ENCODE peak calls at places on chromosomes 2 and 18, in four cellular contexts. N, X, C and Q are unnamed samples.

GRCh38 chr2:120378605-120379004 is 32.7 kb downstream of the INHBB start:
- DNase-seq in N (no peak), X (no peak), C (no peak), Q (no peak)

GRCh38 chr2:186445506-186445905 is 40.6 kb upstream of the ZC3H15 start:
- DNase-seq in N (no peak), X (no peak), C (no peak), Q (no peak)

GRCh38 chr2:241846406-241846805 is 12.3 kb downstream of the PDCD1 start:
- DNase-seq in N (no peak), X (no peak), C (no peak), Q (no peak)

GRCh38 chr2:45391866-45392265 is 219.2 kb downstream of the SRBD1 start:
- DNase-seq in N (no peak), X (no peak), C (peak; percentile 24), Q (no peak)

GRCh38 chr2:37768491-37768925 is 97.1 kb upstream of the CDC42EP3 start:
- DNase-seq in N (no peak), X (no peak), C (peak; percentile 91), Q (peak; percentile 92)

GRCh38 chr2:157572725-157573124 is 55.9 kb downstream of the ACVR1C start:
- DNase-seq in N (no peak), X (no peak), C (no peak), Q (peak; percentile 24)

GRCh38 chr18:924987-925386 is 20.3 kb downstream of the ADCYAP1 start:
- DNase-seq in N (no peak), X (no peak), C (no peak), Q (no peak)

GRCh38 chr2:21251216-21251971 is 127.6 kb downstream of the TDRD15 start:
- DNase-seq in N (no peak), X (no peak), C (no peak), Q (no peak)

GRCh38 chr2:232838406-232838874 is 31.6 kb upstream of the SNORC start:
- DNase-seq in N (peak; percentile 64), X (peak; percentile 78), C (no peak), Q (peak; percentile 78)

GRCh38 chr18:13619505-13620205 is 106.7 kb downstream of the FAM210A start:
- DNase-seq in N (no peak), X (no peak), C (no peak), Q (no peak)

GRCh38 chr2:237669628-237670351 is 42.4 kb downstream of the LRRFIP1 start:
- DNase-seq in N (no peak), X (no peak), C (peak; percentile 97), Q (peak; percentile 97)

GRCh38 chr2:185567940-185568339 is 170.7 kb upstream of the FSIP2 start:
- DNase-seq in N (no peak), X (no peak), C (no peak), Q (no peak)